ENCODE peak calls at places on chromosomes 5 and 9, in nine cellular contexts. C is HCT116, D is RWPE1, N is psoas muscle, F is body of pancreas, R is stomach, T is OCI-LY7, Z is heart left ventricle, U is GM20000. L is an unnamed sample.

GRCh38 chr5:77852514-77853352 is 76.6 kb upstream of the TBCA start:
- DNase-seq in U (peak), D (no peak), R (no peak), T (no peak), C (no peak), Z (peak), N (peak), F (peak), L (peak)

GRCh38 chr9:79583957-79584654 is 12.3 kb downstream of the TLE4 start:
- DNase-seq in N (peak), D (no peak), Z (peak), T (no peak), C (no peak), U (peak), F (no peak), R (no peak), L (no peak)

GRCh38 chr9:32399110-32399815 is 14.8 kb downstream of the ACO1 start:
- DNase-seq in F (no peak), R (no peak), T (no peak), N (no peak), U (no peak), Z (no peak), D (no peak), C (no peak), L (no peak)

GRCh38 chr5:109998717-109999116 is 309.0 kb downstream of the MAN2A1 start:
- DNase-seq in Z (no peak), R (no peak), T (no peak), D (no peak), C (no peak), F (no peak), N (no peak), U (no peak), L (no peak)

GRCh38 chr5:115666023-115666422 is 40.2 kb upstream of the TMED7 start:
- DNase-seq in T (no peak), R (no peak), C (no peak), U (no peak), F (no peak), Z (no peak), N (no peak), D (no peak), L (no peak)

GRCh38 chr9:86036555-86036954 is 62.8 kb downstream of the GOLM1 start:
- DNase-seq in U (no peak), T (no peak), C (no peak), Z (no peak), F (no peak), N (no peak), D (no peak), R (no peak), L (no peak)

GRCh38 chr5:107592515-107592914 is 78.2 kb downstream of the EFNA5 start:
- DNase-seq in N (no peak), C (no peak), T (no peak), F (no peak), Z (peak), D (no peak), U (no peak), R (no peak), L (no peak)

GRCh38 chr9:125591245-125591644 is 115.8 kb downstream of the MAPKAP1 start:
- DNase-seq in Z (no peak), N (no peak), F (no peak), R (no peak), D (no peak), C (no peak), U (no peak), T (no peak), L (no peak)

GRCh38 chr5:158513490-158514301 is 586.0 kb downstream of the EBF1 start:
- DNase-seq in F (no peak), D (no peak), R (no peak), N (no peak), T (peak), Z (no peak), U (peak), C (no peak), L (no peak)

GRCh38 chr9:135259273-135259672 is 171.8 kb downstream of the OLFM1 start:
- DNase-seq in T (no peak), F (no peak), C (no peak), N (no peak), R (no peak), Z (no peak), D (no peak), U (no peak), L (no peak)

GRCh38 chr9:73549991-73550390 is 398.3 kb downstream of the ANXA1 start:
- DNase-seq in C (no peak), T (no peak), Z (no peak), F (no peak), N (no peak), U (no peak), D (no peak), R (no peak), L (no peak)

GRCh38 chr5:145237843-145238242 is 597.3 kb downstream of the PRELID2 start:
- DNase-seq in N (no peak), D (peak), Z (no peak), F (peak), T (peak), C (peak), U (peak), R (peak), L (peak)

GRCh38 chr5:179263391-179264052 is 81.7 kb downstream of the ADAMTS2 start:
- DNase-seq in D (no peak), Z (peak), T (no peak), U (no peak), F (no peak), R (peak), N (peak), C (no peak), L (no peak)

GRCh38 chr5:16659536-16659935 is 42.7 kb upstream of the RETREG1 start:
- DNase-seq in D (no peak), Z (no peak), R (no peak), T (no peak), C (no peak), F (no peak), U (no peak), N (no peak), L (no peak)

GRCh38 chr5:922041-922744 is 29.5 kb downstream of the TRIP13 start:
- DNase-seq in R (no peak), F (no peak), C (no peak), Z (no peak), T (no peak), U (no peak), N (no peak), D (no peak), L (no peak)

GRCh38 chr5:1800470-1801060 is 642 bp upstream of the NDUFS6 start:
- DNase-seq in R (no peak), U (no peak), F (no peak), Z (no peak), N (no peak), T (no peak), D (no peak), C (no peak), L (no peak)

GRCh38 chr5:178121450-178122276 is 8.3 kb downstream of the N4BP3 start:
- DNase-seq in D (no peak), Z (no peak), R (no peak), U (no peak), F (no peak), T (peak), N (no peak), C (no peak), L (peak)

GRCh38 chr5:132363431-132364112 is 5.9 kb upstream of the SLC22A5 start:
- DNase-seq in N (no peak), C (peak), Z (peak), U (no peak), T (no peak), D (peak), R (no peak), F (peak), L (no peak)

GRCh38 chr9:37897665-37898064 is 6.3 kb downstream of the SLC25A51 start:
- DNase-seq in R (no peak), T (no peak), D (no peak), N (no peak), C (no peak), F (no peak), U (no peak), Z (no peak), L (no peak)

GRCh38 chr9:92180669-92181181 is 65.5 kb upstream of the SPTLC1 start:
- DNase-seq in N (no peak), U (peak), R (no peak), T (no peak), F (no peak), Z (no peak), D (no peak), C (no peak), L (peak)

GRCh38 chr9:32571969-32572899 is 725 bp downstream of the NDUFB6 start:
- DNase-seq in D (peak), F (peak), N (peak), C (peak), U (peak), Z (peak), T (peak), R (peak), L (peak)

GRCh38 chr5:163309850-163310365 is 127.5 kb upstream of the CCNG1 start:
- DNase-seq in D (no peak), Z (no peak), R (no peak), U (no peak), C (no peak), N (no peak), F (no peak), T (no peak), L (no peak)

GRCh38 chr9:4277531-4277991 is 22.3 kb downstream of the GLIS3 start:
- DNase-seq in F (peak), R (no peak), N (no peak), D (no peak), Z (no peak), U (no peak), T (no peak), C (no peak), L (no peak)

GRCh38 chr5:179306191-179307005 is 38.9 kb downstream of the ADAMTS2 start:
- DNase-seq in F (no peak), T (no peak), Z (no peak), U (no peak), N (peak), R (no peak), D (no peak), C (no peak), L (no peak)

GRCh38 chr9:4985376-4986266 is 549 bp downstream of the JAK2 start:
- DNase-seq in C (peak), D (no peak), R (peak), F (peak), N (no peak), Z (peak), T (peak), U (peak), L (peak)

GRCh38 chr9:108813951-108814601 is 41.7 kb downstream of the ACTL7B start:
- DNase-seq in R (no peak), D (peak), C (peak), N (no peak), Z (no peak), F (no peak), T (no peak), U (no peak), L (no peak)
- TF ChIP-seq CTCF in R (no peak), D (peak), C (peak), N (peak), Z (peak), F (no peak), T (no peak), U (no peak), L (no peak)

GRCh38 chr9:93592389-93593021 is 16.1 kb downstream of the PHF2 start:
- DNase-seq in D (no peak), R (no peak), N (no peak), U (no peak), C (peak), T (peak), F (no peak), Z (no peak), L (peak)
- TF ChIP-seq CTCF in D (no peak), R (peak), N (no peak), U (no peak), C (peak), T (peak), F (no peak), Z (no peak), L (no peak)

DNA sequence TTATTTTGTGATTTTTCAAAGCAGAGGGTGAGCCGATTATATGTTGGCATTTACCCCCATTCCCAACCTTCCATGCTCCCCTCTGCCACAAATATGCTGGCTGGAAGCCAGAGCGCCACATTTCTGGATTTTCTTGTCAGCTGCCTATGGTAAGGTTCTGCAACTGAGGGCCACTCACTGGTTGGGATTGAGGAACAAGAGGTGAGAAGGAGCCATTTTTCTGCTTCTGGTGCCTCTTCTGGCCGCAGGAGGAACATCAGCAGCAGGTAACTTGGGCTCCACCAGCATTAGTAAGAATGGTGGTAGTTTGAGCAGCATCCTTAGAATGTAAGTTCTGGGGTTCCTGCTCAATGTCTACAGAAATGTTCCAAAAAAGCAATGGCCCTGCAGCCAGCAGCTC is 159.5 kb upstream of the MAST4 start:
- DNase-seq in R (no peak), N (no peak), T (peak), D (peak), Z (peak), U (peak), C (peak), F (no peak), L (no peak)
- TF ChIP-seq CTCF in R (no peak), N (no peak), T (peak), D (no peak), Z (no peak), U (peak), C (peak), F (no peak), L (peak)

GRCh38 chr5:63822633-63823032 is 139.6 kb downstream of the HTR1A start:
- DNase-seq in D (peak), R (no peak), U (no peak), C (no peak), N (no peak), Z (no peak), T (no peak), F (no peak), L (no peak)
- TF ChIP-seq CTCF in D (no peak), R (no peak), U (no peak), C (no peak), N (no peak), Z (no peak), T (no peak), F (no peak), L (no peak)

GRCh38 chr5:98573834-98574233 is 199.6 kb upstream of the RGMB start:
- DNase-seq in U (no peak), D (no peak), F (no peak), C (no peak), Z (no peak), R (no peak), N (no peak), T (no peak), L (no peak)

GRCh38 chr5:98568336-98568735 is 205.1 kb upstream of the RGMB start:
- DNase-seq in F (no peak), C (no peak), N (no peak), R (no peak), D (no peak), Z (no peak), U (no peak), T (no peak), L (no peak)

GRCh38 chr5:98570661-98571181 is 202.7 kb upstream of the RGMB start:
- DNase-seq in F (no peak), T (no peak), Z (no peak), D (no peak), N (no peak), C (no peak), U (no peak), R (no peak), L (no peak)

GRCh38 chr5:98569288-98569687 is 204.2 kb upstream of the RGMB start:
- DNase-seq in Z (no peak), U (no peak), C (no peak), N (no peak), D (no peak), F (no peak), R (no peak), T (no peak), L (no peak)

DNA sequence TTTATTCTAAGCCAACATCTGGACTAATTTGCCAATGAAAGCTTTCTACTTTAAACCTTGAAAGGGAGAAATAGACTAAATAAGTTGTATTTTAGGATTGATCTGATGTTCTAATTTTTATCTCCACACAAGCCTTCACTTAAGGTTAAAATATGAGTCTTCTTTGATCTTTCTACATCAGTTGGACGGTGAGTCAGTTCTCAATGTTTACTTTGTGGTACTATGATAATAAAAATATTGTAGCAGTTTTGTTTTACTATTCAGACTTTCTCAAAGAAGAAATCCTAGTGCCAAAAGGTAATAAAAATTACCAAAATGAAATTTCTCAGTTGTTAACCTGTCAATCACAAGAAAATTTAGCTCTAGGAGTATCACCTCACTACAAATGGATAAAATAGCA is 203.5 kb upstream of the RGMB start:
- DNase-seq in U (no peak), D (peak), T (no peak), R (no peak), C (no peak), Z (no peak), N (no peak), F (no peak), L (no peak)
- TF ChIP-seq CTCF in U (no peak), D (no peak), T (no peak), R (no peak), C (no peak), Z (no peak), N (no peak), F (no peak), L (no peak)

GRCh38 chr5:59725393-59725768 is 168.1 kb downstream of the PDE4D start:
- DNase-seq in C (no peak), N (no peak), R (no peak), U (no peak), T (no peak), Z (no peak), D (no peak), F (no peak), L (no peak)

GRCh38 chr5:59722875-59723274 is 170.7 kb downstream of the PDE4D start:
- DNase-seq in Z (no peak), D (peak), U (no peak), N (no peak), T (no peak), F (no peak), R (no peak), C (no peak), L (no peak)

GRCh38 chr5:59728356-59728755 is 165.2 kb downstream of the PDE4D start:
- DNase-seq in N (no peak), U (no peak), C (no peak), D (no peak), R (no peak), Z (no peak), F (no peak), T (no peak), L (no peak)

GRCh38 chr5:59721741-59722140 is 171.8 kb downstream of the PDE4D start:
- DNase-seq in D (no peak), Z (no peak), N (no peak), R (no peak), T (no peak), C (no peak), F (no peak), U (no peak), L (no peak)

GRCh38 chr5:59724482-59725392 is 168.8 kb downstream of the PDE4D start:
- DNase-seq in F (peak), U (peak), R (no peak), N (no peak), Z (no peak), D (peak), C (peak), T (peak), L (peak)
- TF ChIP-seq CTCF in F (peak), U (peak), R (peak), N (peak), Z (peak), D (peak), C (peak), T (peak), L (peak)

GRCh38 chr5:135750506-135750905 is 84.0 kb upstream of the SLC25A48 start:
- DNase-seq in N (no peak), Z (no peak), U (no peak), F (no peak), R (no peak), C (no peak), D (no peak), T (no peak), L (no peak)
- TF ChIP-seq CTCF in N (no peak), Z (no peak), U (no peak), F (no peak), R (no peak), C (peak), D (no peak), T (peak), L (no peak)

DNA sequence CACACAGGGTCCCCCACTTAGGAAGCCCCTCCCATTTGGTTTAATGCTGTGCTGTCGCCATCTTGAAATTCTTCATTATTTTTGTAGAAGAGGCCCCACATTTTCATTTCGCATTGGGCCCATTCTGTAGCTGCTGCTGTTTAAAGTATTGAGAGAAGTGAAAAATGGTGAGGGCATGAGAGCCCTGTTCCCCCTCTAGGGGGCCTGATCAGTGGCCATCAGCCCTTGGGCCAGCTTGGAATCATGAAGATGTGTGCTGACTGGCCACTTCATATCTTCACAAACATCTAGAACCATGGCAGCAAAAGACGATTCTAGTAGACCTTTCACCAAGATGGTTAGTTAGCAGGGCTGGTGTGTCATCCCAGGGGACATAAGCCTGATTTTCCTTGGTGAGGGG is 3.3 kb downstream of the TMEM268 start:
- DNase-seq in C (no peak), R (no peak), F (no peak), T (no peak), Z (no peak), N (no peak), U (no peak), D (no peak), L (no peak)
- TF ChIP-seq CTCF in C (peak), R (no peak), F (no peak), T (no peak), Z (no peak), N (no peak), U (no peak), D (no peak), L (no peak)

DNA sequence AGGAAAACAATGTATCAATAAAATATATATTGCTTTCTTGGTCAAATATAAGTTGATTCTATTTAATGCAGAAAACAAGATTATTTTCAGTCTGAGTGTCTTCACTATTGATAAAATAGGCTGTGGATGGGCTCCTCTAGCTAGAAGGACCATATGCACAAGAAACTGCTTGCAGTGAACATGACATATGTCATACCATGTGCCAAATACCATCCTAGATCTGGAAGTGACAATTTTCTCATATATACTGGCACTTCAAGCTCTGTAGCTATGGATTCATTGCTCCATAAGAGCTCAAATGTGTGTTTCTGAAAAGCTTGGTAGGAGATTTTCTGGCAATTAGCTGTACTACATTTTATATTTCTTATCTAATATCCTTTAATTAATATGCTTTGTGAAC is 95.6 kb upstream of the CDH6 start:
- DNase-seq in N (no peak), C (no peak), R (no peak), T (no peak), D (no peak), U (no peak), F (no peak), Z (no peak), L (no peak)
- TF ChIP-seq CTCF in N (no peak), C (no peak), R (no peak), T (no peak), D (no peak), U (no peak), F (no peak), Z (no peak), L (no peak)

L was measured in GM13976.